ENCODE peak calls at places on chromosomes 11 and 22, in five cellular contexts. J is GM10248, Y is foreskin keratinocyte, V is SK-N-SH, S is AG09319. K is an unnamed sample.
A peak's percentile ranks its signal among the peaks of the same experiment; 100 is the strongest.

GRCh38 chr22:17130199-17130598 is 9.0 kb upstream of the TMEM121B start:
- DNase-seq in V (no peak), S (peak; percentile 2), Y (no peak), J (no peak), K (no peak)

GRCh38 chr11:6968816-6969215 is 42.6 kb downstream of the ZNF215 start:
- DNase-seq in Y (peak; percentile 75), V (no peak), S (no peak), J (no peak), K (no peak)

GRCh38 chr11:116698080-116698479 is 74.7 kb downstream of the BUD13 start:
- DNase-seq in V (no peak), S (no peak), J (no peak), Y (no peak), K (no peak)

GRCh38 chr11:121814962-121815361 is 301.1 kb downstream of the BLID start:
- DNase-seq in V (no peak), J (no peak), S (no peak), Y (peak; percentile 85), K (no peak)

GRCh38 chr22:33438273-33438672 is 380.1 kb upstream of the SYN3 start:
- DNase-seq in S (peak; percentile 37), J (no peak), V (no peak), Y (peak; percentile 98), K (peak; percentile 27)

GRCh38 chr11:71120346-71120963 is 131.9 kb downstream of the SHANK2 start:
- DNase-seq in V (no peak), S (no peak), J (no peak), Y (peak; percentile 21), K (no peak)

GRCh38 chr22:17313591-17313990 is 55.7 kb upstream of the CECR2 start:
- DNase-seq in V (no peak), S (no peak), J (no peak), Y (no peak), K (no peak)

GRCh38 chr22:42366815-42367581 is 65.2 kb downstream of the NFAM1 start:
- DNase-seq in S (no peak), J (no peak), Y (no peak), V (no peak), K (no peak)

GRCh38 chr22:32318361-32318760 is 39.3 kb upstream of the RFPL3 start:
- DNase-seq in V (no peak), J (no peak), Y (no peak), S (no peak), K (no peak)

GRCh38 chr11:67493548-67494370 is 10.9 kb downstream of the AIP start:
- DNase-seq in J (no peak), S (no peak), Y (no peak), V (no peak), K (no peak)
- TF ChIP-seq CTCF in J (no peak), S (no peak), Y (no peak), V (no peak), K (no peak)

GRCh38 chr11:67630943-67631331 is 1.2 kb upstream of the NUDT8 start:
- DNase-seq in Y (no peak), J (no peak), S (no peak), V (no peak), K (no peak)
- TF ChIP-seq CTCF in Y (no peak), J (no peak), S (no peak), V (no peak), K (no peak)

GRCh38 chr11:30313580-30313979 is 9.3 kb upstream of the ARL14EP start:
- DNase-seq in S (no peak), J (no peak), Y (peak; percentile 84), V (no peak), K (no peak)

GRCh38 chr11:30312243-30312642 is 10.7 kb upstream of the ARL14EP start:
- DNase-seq in V (no peak), J (no peak), S (no peak), Y (no peak), K (no peak)

GRCh38 chr11:30316237-30316636 is 6.7 kb upstream of the ARL14EP start:
- DNase-seq in V (no peak), J (no peak), Y (no peak), S (no peak), K (no peak)

GRCh38 chr11:30317030-30317429 is 5.9 kb upstream of the ARL14EP start:
- DNase-seq in V (no peak), S (no peak), Y (no peak), J (no peak), K (peak; percentile 25)

DNA sequence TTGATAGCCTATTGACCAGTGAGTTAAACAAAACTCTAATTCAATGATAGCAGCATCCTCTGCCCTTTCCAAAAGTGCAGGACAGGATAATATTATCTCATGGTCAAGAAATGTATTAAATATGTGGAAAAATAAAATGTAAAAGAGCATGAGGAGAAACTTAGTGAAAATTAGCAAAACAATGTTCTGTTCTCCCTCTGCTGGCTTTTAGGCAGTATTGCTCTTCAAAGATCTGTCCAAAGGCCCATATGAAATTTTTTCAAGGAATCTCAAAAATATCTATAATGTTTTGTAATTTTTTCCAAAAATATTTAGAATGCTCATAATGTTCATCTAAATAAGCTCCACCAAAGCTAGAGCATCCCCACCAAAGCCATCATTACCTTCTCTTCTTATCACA is 8.3 kb upstream of the ARL14EP start:
- DNase-seq in J (no peak), V (no peak), Y (no peak), S (no peak), K (peak; percentile 11)
- TF ChIP-seq CTCF in J (peak; percentile 51), V (peak; percentile 80), Y (peak; percentile 67), S (peak; percentile 44), K (peak; percentile 43)

GRCh38 chr11:43575931-43576833 is 104.4 kb upstream of the HSD17B12 start:
- DNase-seq in Y (no peak), V (no peak), S (no peak), J (no peak), K (no peak)
- TF ChIP-seq CTCF in Y (no peak), V (no peak), S (no peak), J (no peak), K (no peak)

GRCh38 chr22:30767656-30768055 is 73.0 kb downstream of the OSBP2 start:
- DNase-seq in S (no peak), J (no peak), V (no peak), Y (no peak), K (no peak)

DNA sequence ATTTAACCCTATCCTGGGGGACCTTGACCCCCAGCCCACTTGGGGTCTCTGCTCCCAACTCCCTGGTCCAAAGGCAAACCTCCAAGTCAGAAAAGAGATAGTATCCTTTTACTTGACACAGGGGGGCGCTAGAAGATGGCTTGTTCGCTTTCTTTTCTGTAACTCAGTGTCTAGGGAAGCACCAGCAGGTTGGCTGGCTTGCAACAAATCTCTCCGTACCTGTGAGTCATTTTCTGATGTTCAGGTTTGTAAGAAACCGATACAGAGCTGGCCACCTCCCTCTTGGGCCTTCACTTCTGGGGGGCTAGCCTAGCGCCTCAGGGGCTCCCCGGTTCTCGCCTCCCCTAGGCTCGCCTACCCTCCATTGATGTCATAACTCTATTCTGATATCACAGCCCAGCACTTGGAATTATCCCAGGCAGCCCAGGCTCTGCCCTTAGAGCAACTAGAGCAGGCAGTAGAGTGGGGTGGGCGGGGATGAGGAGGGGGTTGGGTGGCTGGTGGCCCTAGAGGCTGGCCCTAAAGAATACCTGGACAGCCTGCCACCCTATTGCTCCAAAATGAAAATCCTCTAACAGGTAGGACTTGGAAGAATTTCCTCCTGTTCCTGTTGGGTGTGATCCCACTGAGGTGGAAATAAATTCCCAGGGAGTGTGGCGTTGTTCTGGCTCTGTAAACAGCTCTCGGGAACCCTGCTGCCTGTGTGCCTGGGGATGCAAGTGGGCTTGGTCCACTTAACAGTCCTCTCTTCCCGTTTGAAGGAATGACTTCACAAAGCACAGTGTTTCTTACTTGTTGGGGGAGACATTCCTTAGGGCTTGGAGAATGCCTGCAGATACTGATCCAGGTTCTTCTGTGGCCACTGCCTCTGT is 69.4 kb downstream of the OSBP2 start:
- DNase-seq in V (peak; percentile 72), Y (peak; percentile 79), S (peak; percentile 55), J (peak; percentile 75), K (peak; percentile 75)
- TF ChIP-seq CTCF in V (peak; percentile 84), Y (peak; percentile 94), S (peak; percentile 66), J (peak; percentile 55), K (peak; percentile 70)

DNA sequence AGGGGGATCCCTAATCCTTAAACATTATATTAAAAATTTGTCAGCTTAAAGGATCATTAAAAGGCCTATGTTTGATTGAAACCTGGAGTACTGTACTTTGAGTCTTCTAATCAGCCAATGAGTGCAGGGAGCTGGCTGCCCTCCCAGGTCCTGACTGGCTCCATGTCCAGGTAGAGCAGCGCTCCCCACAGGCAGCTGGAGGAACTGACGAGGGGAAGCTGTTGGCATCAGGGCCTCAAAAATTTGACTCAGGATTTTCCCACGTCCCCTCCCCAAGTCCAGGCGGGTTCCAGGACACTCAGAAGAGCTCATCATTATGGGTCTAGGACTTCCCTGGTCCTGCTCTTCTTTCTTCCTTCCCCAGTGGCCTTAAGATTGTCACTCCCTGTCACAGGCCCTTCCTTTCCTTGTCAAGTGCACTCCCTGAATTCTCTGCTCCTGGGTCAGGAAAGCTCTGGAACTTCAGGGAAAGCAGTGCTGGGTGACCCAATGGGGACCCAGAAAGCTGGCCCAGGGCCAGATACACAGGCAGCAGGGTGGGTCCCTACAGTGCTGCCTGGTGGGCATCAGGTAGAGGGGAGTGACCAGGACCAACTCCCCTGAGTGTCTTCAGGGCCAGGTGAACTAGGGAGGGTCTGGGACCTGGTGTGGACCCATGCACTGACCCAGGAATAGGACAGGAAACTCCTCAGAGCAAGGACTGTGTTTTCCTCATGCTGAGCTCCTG is 65.5 kb downstream of the GGTLC2 start:
- DNase-seq in J (no peak), S (no peak), Y (no peak), V (no peak), K (no peak)
- TF ChIP-seq CTCF in J (peak; percentile 17), S (no peak), Y (peak; percentile 22), V (peak; percentile 46), K (peak; percentile 4)

GRCh38 chr11:79441159-79441875 is 487 bp upstream of the TENM4 start:
- DNase-seq in V (no peak), S (no peak), Y (no peak), J (no peak), K (no peak)
- TF ChIP-seq CTCF in V (no peak), S (no peak), Y (no peak), J (no peak), K (no peak)

K was measured in GM12865.